ENCODE peak calls at places on chromosomes 2 and 18, in six cellular contexts. O is GM23338, X is hepatocyte, R is GM23248, K is mammary epithelial cell, Q is fibroblast of lung. W is an unnamed sample.

GRCh38 chr2:199458017-199458805 is 472 bp upstream of the SATB2 start:
- DNase-seq in X (peak; percentile 69), Q (peak; percentile 47), K (no peak), R (peak; percentile 74), O (peak; percentile 64), W (peak; percentile 15)

GRCh38 chr18:28995319-28995718 is 818.4 kb upstream of the CDH2 start:
- DNase-seq in R (no peak), Q (peak; percentile 7), O (no peak), X (no peak), K (no peak), W (peak; percentile 23)

GRCh38 chr2:148742373-148742772 is 97.8 kb downstream of the EPC2 start:
- DNase-seq in Q (no peak), O (no peak), K (peak; percentile 56), R (no peak), X (no peak), W (no peak)

GRCh38 chr2:42229949-42230348 is 60.8 kb downstream of the EML4 start:
- DNase-seq in X (no peak), K (no peak), R (no peak), O (no peak), Q (no peak), W (no peak)

GRCh38 chr2:24272907-24273306 is 87.4 kb downstream of the ITSN2 start:
- DNase-seq in O (no peak), X (no peak), Q (no peak), R (no peak), K (no peak), W (no peak)

GRCh38 chr2:177575358-177575757 is 182.8 kb downstream of the AGPS start:
- DNase-seq in X (no peak), O (no peak), Q (no peak), R (no peak), K (no peak), W (no peak)

GRCh38 chr18:78241535-78242306 is 737.9 kb upstream of the SALL3 start:
- DNase-seq in X (no peak), O (no peak), K (no peak), R (no peak), Q (no peak), W (no peak)

GRCh38 chr18:6414723-6415362 is at the start of gene L3MBTL4:
- DNase-seq in X (peak; percentile 78), Q (no peak), O (peak; percentile 63), K (peak; percentile 21), R (peak; percentile 6), W (no peak)

GRCh38 chr2:225400060-225400511 is 576 bp downstream of the NYAP2 start:
- DNase-seq in O (peak; percentile 86), Q (peak; percentile 53), R (peak; percentile 67), K (peak; percentile 46), X (peak; percentile 76), W (peak; percentile 1)

GRCh38 chr18:58608216-58608615 is 20.7 kb downstream of the ALPK2 start:
- DNase-seq in R (no peak), X (no peak), O (no peak), Q (no peak), K (no peak), W (no peak)

GRCh38 chr18:58609536-58609993 is 19.3 kb downstream of the ALPK2 start:
- DNase-seq in O (no peak), Q (no peak), X (no peak), R (no peak), K (no peak), W (no peak)

GRCh38 chr18:58615150-58616132 is 13.4 kb downstream of the ALPK2 start:
- DNase-seq in Q (no peak), K (peak; percentile 46), R (peak; percentile 41), O (no peak), X (no peak), W (no peak)

GRCh38 chr18:58612239-58613055 is 16.4 kb downstream of the ALPK2 start:
- DNase-seq in Q (no peak), X (no peak), R (peak; percentile 42), K (peak; percentile 85), O (no peak), W (no peak)

DNA sequence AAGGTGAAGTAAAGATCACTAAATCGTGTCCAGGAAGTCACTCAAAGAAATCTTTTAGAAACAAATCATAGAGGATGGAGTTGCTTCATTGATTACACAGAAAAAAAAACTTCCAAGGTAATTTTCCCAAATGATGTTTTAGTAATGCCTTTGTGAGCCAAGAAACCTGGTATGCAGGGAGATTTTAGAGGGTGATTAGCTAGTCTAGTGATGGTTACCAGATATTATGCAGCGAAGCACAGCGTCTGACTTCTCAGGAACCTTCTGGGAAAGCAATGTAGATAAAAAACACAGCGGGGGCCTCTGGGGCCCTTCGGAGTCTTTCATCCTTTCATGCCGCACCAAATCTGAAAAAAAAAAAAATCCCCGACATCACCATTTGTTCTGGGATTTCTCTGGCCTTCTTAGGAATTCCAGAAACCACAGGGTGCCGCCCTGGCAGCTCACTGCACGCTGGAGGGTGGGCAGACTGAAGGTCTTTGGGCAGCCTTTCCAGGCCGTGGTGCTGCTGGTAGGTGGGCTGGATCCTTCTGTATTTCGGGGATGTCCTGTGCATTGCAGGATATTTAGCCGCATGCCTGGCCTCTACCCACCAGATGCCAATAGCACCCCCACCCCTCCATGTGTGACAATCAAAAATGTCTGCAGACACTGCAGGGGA is 17.3 kb downstream of the ALPK2 start:
- DNase-seq in K (peak; percentile 67), R (peak; percentile 38), Q (no peak), X (no peak), O (peak; percentile 88), W (no peak)
- H3K4me2 ChIP-seq in K (peak overlapping the region; percentile 58), R (peak overlapping the region; percentile 50), Q (no peak overlapping the region), X (peak overlapping the region; percentile 43), O (peak overlapping the region; percentile 35), W (no peak overlapping the region)

DNA sequence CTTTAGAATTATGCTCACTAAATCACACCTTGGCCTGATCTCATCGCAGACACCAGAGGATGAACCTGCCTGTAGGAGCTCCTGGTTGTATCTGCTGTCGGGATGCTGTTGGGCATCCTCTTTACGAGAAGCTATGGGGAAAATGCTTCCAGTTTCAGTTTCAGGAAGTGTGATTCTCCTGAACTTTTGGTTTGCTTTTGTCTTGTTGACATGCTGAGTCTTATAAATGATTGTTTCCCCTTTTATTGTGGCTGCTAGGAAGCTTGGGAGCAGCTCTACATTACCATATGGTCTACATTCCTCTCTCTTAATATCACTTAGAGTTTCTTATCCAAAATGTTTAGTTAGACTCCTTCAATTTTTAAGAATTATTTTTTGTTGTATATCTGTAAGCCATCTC is 227.5 kb downstream of the MTX2 start:
- DNase-seq in Q (no peak), O (no peak), X (no peak), K (no peak), R (peak; percentile 37), W (no peak)
- H3K4me2 ChIP-seq in Q (no peak overlapping the region), O (no peak overlapping the region), X (no peak overlapping the region), K (no peak overlapping the region), R (peak overlapping the region; percentile 50), W (no peak overlapping the region)

GRCh38 chr18:73318732-73319479 is 451.1 kb upstream of the NETO1 start:
- DNase-seq in X (no peak), K (no peak), O (no peak), R (peak; percentile 35), Q (no peak), W (no peak)

GRCh38 chr18:73316513-73316912 is 448.7 kb upstream of the NETO1 start:
- DNase-seq in O (no peak), R (peak; percentile 52), Q (no peak), X (no peak), K (peak; percentile 35), W (no peak)

DNA sequence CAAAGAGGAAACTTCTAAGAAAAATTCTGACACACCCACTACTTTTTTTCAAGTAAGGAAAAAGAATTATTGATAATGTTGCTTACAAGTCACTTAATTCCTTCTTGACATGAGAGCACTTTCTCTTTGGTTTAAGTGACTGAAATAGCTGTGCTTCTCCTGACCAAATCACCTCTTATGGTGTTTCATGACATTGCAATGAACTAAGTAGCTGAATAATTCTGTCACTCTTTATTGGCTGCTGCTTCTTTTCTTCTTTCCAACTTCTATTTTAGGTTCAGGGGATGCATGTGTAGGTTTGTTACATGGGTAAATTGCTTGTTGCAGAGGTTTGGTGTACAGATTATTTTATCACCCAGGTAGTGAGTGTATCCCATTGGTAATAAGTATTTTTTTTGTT is 447.6 kb upstream of the NETO1 start:
- DNase-seq in O (no peak), R (no peak), K (no peak), Q (no peak), X (no peak), W (no peak)
- H3K4me2 ChIP-seq in O (no peak overlapping the region), R (no peak overlapping the region), K (no peak overlapping the region), Q (no peak overlapping the region), X (no peak overlapping the region), W (no peak overlapping the region)

DNA sequence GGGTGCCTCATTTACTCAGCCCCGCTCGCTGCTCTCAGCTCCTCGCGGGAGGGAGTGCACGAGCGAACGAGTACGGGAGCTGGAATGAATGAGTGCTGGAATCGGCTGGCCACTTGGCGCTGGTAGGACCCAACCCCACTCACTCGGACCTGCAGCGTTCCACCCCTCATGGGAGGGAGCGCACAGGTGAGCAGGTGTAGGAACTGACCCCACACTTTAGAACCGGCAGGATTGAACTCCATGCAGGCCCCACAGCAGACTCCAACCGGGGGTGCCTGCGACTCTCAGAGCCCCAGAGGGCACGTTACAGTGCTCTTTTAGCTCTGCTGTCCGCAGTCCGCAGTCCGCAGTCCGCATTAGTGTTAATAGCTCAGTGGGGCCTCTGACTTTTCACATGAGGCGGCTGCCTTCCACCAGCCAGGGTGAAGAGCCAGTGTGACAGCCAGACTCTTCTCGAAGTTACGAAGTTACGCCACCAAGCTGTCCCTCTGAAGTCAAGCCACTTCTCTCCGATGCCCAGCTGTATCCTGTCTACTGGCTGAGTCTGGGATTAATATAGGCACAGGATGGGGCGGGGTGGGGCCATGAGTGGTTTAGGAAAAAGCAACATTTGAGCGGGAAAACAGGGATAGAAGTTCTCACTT is 102.7 kb upstream of the ARHGAP15 start:
- DNase-seq in X (peak; percentile 6), O (peak; percentile 56), K (no peak), R (no peak), Q (no peak), W (peak; percentile 7)
- H3K4me2 ChIP-seq in X (peak overlapping the region; percentile 76), O (peak overlapping the region; percentile 79), K (no peak overlapping the region), R (no peak overlapping the region), Q (no peak overlapping the region), W (peak overlapping the region; percentile 73)

GRCh38 chr18:35182151-35182550 is 58.7 kb upstream of the ZNF397 start:
- DNase-seq in R (no peak), K (no peak), O (no peak), Q (no peak), X (no peak), W (no peak)

GRCh38 chr18:35189510-35189909 is 51.3 kb upstream of the ZNF397 start:
- DNase-seq in R (no peak), Q (peak; percentile 63), X (peak; percentile 20), K (no peak), O (no peak), W (no peak)

GRCh38 chr18:35183846-35184245 is 57.0 kb upstream of the ZNF397 start:
- DNase-seq in K (no peak), R (no peak), Q (peak; percentile 56), X (no peak), O (no peak), W (no peak)

GRCh38 chr18:35185771-35186170 is 55.1 kb upstream of the ZNF397 start:
- DNase-seq in Q (no peak), R (no peak), K (no peak), O (no peak), X (no peak), W (no peak)

DNA sequence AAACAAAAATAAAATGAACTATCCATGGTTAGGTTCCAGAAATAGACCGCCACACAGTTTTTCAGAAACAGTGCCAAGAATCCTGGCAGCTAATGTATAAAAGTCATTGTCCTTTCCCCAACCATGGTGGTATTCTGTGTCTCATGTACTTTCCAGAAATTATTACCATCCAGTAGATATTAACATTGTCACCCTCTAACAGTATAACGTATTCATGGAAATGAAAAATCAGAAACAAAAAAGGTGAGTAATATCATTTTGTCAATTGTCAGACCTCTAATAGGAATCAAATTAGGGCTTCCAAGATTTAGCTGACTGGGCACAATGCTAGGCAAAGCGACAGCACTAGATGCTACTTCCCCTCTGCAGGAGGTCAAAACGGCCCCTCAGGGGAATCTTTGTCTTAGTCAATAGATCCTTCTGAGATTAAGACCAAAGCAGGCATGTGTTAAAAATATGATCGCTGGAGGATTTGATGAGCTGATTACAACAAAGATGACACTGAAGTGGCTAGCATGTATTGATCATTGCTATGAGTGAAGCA is 54.3 kb upstream of the ZNF397 start:
- DNase-seq in K (no peak), Q (no peak), X (no peak), O (no peak), R (no peak), W (no peak)
- H3K4me2 ChIP-seq in K (no peak overlapping the region), Q (no peak overlapping the region), X (no peak overlapping the region), O (no peak overlapping the region), R (no peak overlapping the region), W (no peak overlapping the region)